ENCODE peak calls at places on chromosomes 6 and 20, in five cellular contexts. H is NT2/D1, R is mesendoderm, P is astrocyte, L is H1. O is an unnamed sample. For H3K36me3, the result is how much of the 10 kb centered on the place peaks cover.

GRCh38 chr20:57547250-57547649 is 13.7 kb upstream of the PCK1 start:
- DNase-seq in H (no peak), L (no peak), R (no peak), P (peak), O (no peak)

GRCh38 chr6:110538416-110539060 is 62.1 kb upstream of the SLC22A16 start:
- DNase-seq in H (no peak), P (no peak), R (peak), L (no peak), O (no peak)

GRCh38 chr20:37598101-37598530 is 70.4 kb upstream of the BLCAP start:
- DNase-seq in P (no peak), R (peak), H (peak), L (peak), O (peak)

GRCh38 chr6:45990162-45990561 is 25.5 kb downstream of the CLIC5 start:
- DNase-seq in R (no peak), P (no peak), H (no peak), L (no peak), O (no peak)

GRCh38 chr6:32152414-32153251 is 894 bp upstream of the PRRT1 start:
- DNase-seq in P (peak), R (no peak), H (no peak), L (no peak), O (peak)

GRCh38 chr6:145274083-145274482 is 461.2 kb downstream of the EPM2A start:
- DNase-seq in L (no peak), R (no peak), H (no peak), P (no peak), O (no peak)

GRCh38 chr6:114342826-114343781 is at the start of gene HS3ST5:
- DNase-seq in H (peak), L (no peak), P (peak), R (peak), O (peak)

GRCh38 chr6:159042003-159042823 is 2.6 kb downstream of the TAGAP start:
- DNase-seq in P (peak), R (peak), H (peak), L (peak), O (peak)

GRCh38 chr6:158191032-158191431 is 22.9 kb downstream of the GTF2H5 start:
- DNase-seq in L (no peak), R (no peak), P (no peak), H (no peak), O (no peak)

GRCh38 chr20:61869750-61870507 is 195.8 kb downstream of the TAF4 start:
- DNase-seq in L (no peak), H (no peak), P (no peak), R (no peak), O (no peak)

GRCh38 chr6:47111685-47112084 is 69.6 kb upstream of the ADGRF1 start:
- DNase-seq in P (peak), H (no peak), L (no peak), R (peak), O (peak)

GRCh38 chr6:88376759-88377387 is 210.7 kb upstream of the CNR1 start:
- DNase-seq in H (no peak), L (no peak), P (peak), R (no peak), O (no peak)

GRCh38 chr6:11363881-11364576 is 131.6 kb upstream of the NEDD9 start:
- DNase-seq in H (no peak), P (no peak), L (no peak), R (no peak), O (peak)

GRCh38 chr20:62002882-62003480 is 62.7 kb downstream of the TAF4 start:
- DNase-seq in P (no peak), H (no peak), L (no peak), R (no peak), O (no peak)

GRCh38 chr6:41824571-41825569 is 37.4 kb downstream of the TOMM6 start:
- DNase-seq in R (no peak), L (no peak), P (peak), H (no peak), O (no peak)

GRCh38 chr6:87698618-87699017 is 3.4 kb downstream of the AKIRIN2 start:
- DNase-seq in P (no peak), L (no peak), H (no peak), R (no peak), O (no peak)

GRCh38 chr6:133705731-133706130 is 183.2 kb upstream of the TCF21 start:
- DNase-seq in R (no peak), H (no peak), P (peak), L (no peak), O (no peak)

GRCh38 chr6:160387887-160388286 is 39.7 kb downstream of the SLC22A3 start:
- DNase-seq in H (no peak), L (no peak), P (no peak), R (no peak), O (no peak)

GRCh38 chr20:56995635-56996075 is 270.8 kb downstream of the BMP7 start:
- DNase-seq in P (no peak), L (peak), H (no peak), R (peak), O (peak)

GRCh38 chr20:18986146-18986830 is 172.7 kb downstream of the SCP2D1 start:
- DNase-seq in H (no peak), L (no peak), R (no peak), P (no peak), O (no peak)

GRCh38 chr20:18988701-18989100 is 175.1 kb downstream of the SCP2D1 start:
- DNase-seq in L (no peak), P (no peak), H (no peak), R (peak), O (no peak)

GRCh38 chr20:18989736-18990474 is 176.3 kb downstream of the SCP2D1 start:
- DNase-seq in R (no peak), P (no peak), L (no peak), H (no peak), O (no peak)

GRCh38 chr20:18986895-18987580 is 173.5 kb downstream of the SCP2D1 start:
- DNase-seq in R (no peak), L (no peak), H (no peak), P (no peak), O (no peak)

GRCh38 chr20:18987781-18988360 is 174.3 kb downstream of the SCP2D1 start:
- DNase-seq in P (no peak), R (no peak), H (no peak), L (no peak), O (no peak)
- H3K36me3 ChIP-seq in P (under half), R (under half), H (under half), L (under half), O (under half)

GRCh38 chr6:2237001-2237400 is 8.4 kb downstream of the GMDS start:
- DNase-seq in L (no peak), P (peak), R (no peak), H (no peak), O (no peak)
- H3K9ac ChIP-seq in L (no peak), P (no peak), R (no peak), H (no peak), O (no peak)

GRCh38 chr20:34437330-34437986 is 74.4 kb downstream of the ITCH start:
- DNase-seq in H (no peak), P (peak), R (no peak), L (no peak), O (no peak)
- H3K36me3 ChIP-seq in H (half or more), P (under half), R (under half), L (under half), O (half or more)

GRCh38 chr20:38674178-38675133 is 49.8 kb upstream of the SLC32A1 start:
- DNase-seq in H (peak), L (peak), R (peak), P (peak), O (peak)
- H3K9ac ChIP-seq in H (peak), L (peak), R (peak), P (peak), O (peak)

GRCh38 chr6:167877994-167878779 is 51.5 kb downstream of the AFDN start:
- DNase-seq in H (no peak), R (no peak), P (no peak), L (no peak), O (no peak)

GRCh38 chr6:167881327-167881726 is 54.6 kb downstream of the AFDN start:
- DNase-seq in H (no peak), L (no peak), P (no peak), R (peak), O (peak)

GRCh38 chr6:167879612-167880011 is 52.9 kb downstream of the AFDN start:
- DNase-seq in P (no peak), L (no peak), H (no peak), R (no peak), O (no peak)

GRCh38 chr6:167888098-167888497 is 61.4 kb downstream of the AFDN start:
- DNase-seq in L (no peak), H (no peak), P (no peak), R (no peak), O (no peak)

GRCh38 chr6:167882244-167882643 is 55.5 kb downstream of the AFDN start:
- DNase-seq in R (no peak), H (no peak), P (no peak), L (no peak), O (no peak)
- H3K36me3 ChIP-seq in R (under half), H (half or more), P (under half), L (under half), O (half or more)

DNA sequence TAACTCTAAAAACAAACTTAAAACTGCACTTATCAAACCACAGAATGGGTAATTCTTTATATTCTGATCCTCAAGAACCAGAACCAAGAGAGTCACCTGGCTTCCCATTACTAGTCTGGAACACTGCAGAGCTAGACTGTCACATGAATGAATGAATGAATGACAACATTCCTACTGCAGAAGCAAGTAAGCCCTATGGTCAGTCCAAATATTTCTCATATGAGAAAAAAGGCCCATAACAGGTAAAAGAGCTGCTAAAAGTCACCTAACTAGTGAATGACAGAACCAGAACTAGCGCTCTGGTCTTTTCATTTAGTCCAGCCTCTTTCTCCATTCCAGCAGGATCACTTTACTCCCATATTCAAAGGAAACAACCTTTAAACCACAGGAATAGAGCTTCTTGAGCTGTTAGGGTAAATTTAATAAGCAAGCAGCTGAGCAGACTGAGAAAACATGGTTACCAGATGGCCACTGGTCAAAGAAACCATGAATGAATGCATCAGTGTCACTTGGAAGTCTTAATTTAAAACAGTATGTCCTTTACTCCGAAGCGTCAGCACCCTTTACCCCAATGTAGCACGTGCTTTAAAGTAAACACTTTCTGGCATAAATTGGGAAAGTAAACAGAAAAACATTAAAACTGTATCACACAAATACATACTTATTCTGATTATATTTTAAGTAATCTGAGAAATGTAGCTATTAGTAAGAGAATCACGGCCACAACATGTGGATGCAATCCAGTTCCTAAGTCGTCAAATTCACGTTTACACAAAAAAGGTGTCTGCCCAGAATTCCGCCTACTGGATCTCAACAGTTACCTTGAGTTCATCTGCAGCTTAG is 1.4 kb downstream of the PREP start:
- DNase-seq in R (no peak), P (peak), L (no peak), H (no peak), O (no peak)
- H3K9ac ChIP-seq in R (peak), P (no peak), L (peak), H (peak), O (peak)

DNA sequence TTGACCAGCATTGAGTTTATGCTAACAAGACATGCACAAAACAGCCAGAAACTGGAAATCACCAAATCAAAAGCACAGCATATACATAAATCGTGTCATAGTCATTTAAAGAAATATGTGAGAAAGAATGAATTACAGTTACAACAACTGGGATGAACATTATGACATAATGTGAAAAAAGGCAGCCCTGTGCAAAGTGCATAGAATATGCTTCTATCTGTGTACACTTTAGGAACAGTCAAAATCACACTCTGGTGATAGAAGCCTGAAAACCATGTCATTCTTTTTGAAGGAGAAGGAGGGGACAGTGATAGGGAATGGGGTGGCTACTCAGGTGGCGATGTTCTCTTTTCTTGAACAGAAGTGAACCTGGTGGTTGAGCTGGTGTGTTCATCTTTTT is 79.7 kb upstream of the KIF25 start:
- DNase-seq in P (no peak), R (no peak), L (no peak), H (no peak), O (no peak)
- H3K36me3 ChIP-seq in P (under half), R (under half), L (under half), H (half or more), O (half or more)